ENCODE peak calls at places on chromosomes 13 and 19, in nine cellular contexts. K is ascending aorta, P is neural progenitor cell, W is psoas muscle, J is A549, N is hepatocyte, C is ovary, G is IMR-90, Y is astrocyte. E is an unnamed sample. For H3K4me1, the result is how much of the 10 kb centered on the place peaks cover.

GRCh38 chr13:41199526-41199925 is 5.2 kb upstream of the KBTBD7 start:
- DNase-seq in C (no peak), W (no peak), N (no peak), Y (no peak), P (no peak), K (no peak), G (no peak), J (no peak), E (no peak)

GRCh38 chr13:75226755-75227435 is 255.1 kb downstream of the TBC1D4 start:
- DNase-seq in K (no peak), C (no peak), Y (peak), G (peak), W (no peak), N (no peak), J (peak), P (no peak), E (peak)

GRCh38 chr19:45645068-45645630 is 6.0 kb upstream of the EML2 start:
- DNase-seq in N (no peak), C (no peak), W (peak), G (no peak), P (no peak), K (no peak), Y (no peak), J (no peak), E (no peak)

GRCh38 chr19:55687281-55688172 is 12.5 kb downstream of the EPN1 start:
- DNase-seq in J (no peak), P (no peak), G (no peak), N (no peak), Y (no peak), W (peak), K (no peak), C (no peak), E (no peak)

GRCh38 chr13:31111136-31111535 is 50.6 kb downstream of the HSPH1 start:
- DNase-seq in Y (peak), G (peak), C (no peak), P (no peak), W (no peak), N (no peak), J (no peak), K (no peak), E (no peak)

GRCh38 chr13:40777166-40777956 is 6.4 kb upstream of the MRPS31 start:
- DNase-seq in J (peak), K (no peak), W (no peak), C (no peak), N (peak), G (peak), Y (peak), P (peak), E (peak)

GRCh38 chr19:33431986-33432385 is 58.5 kb downstream of the CEBPG start:
- DNase-seq in Y (no peak), K (no peak), G (no peak), P (no peak), C (no peak), W (no peak), N (no peak), J (no peak), E (no peak)

GRCh38 chr13:114047358-114047881 is 73.5 kb upstream of the C13orf46 start:
- DNase-seq in K (no peak), N (no peak), J (no peak), W (no peak), Y (peak), G (peak), P (no peak), C (peak), E (peak)

GRCh38 chr13:111587249-111587648 is 266.8 kb downstream of the TEX29 start:
- DNase-seq in Y (no peak), J (no peak), W (no peak), P (no peak), K (no peak), N (no peak), C (no peak), G (no peak), E (no peak)

GRCh38 chr19:45643024-45643926 is 4.1 kb upstream of the EML2 start:
- DNase-seq in J (peak), G (peak), P (peak), W (peak), N (peak), C (peak), Y (peak), K (peak), E (peak)

GRCh38 chr13:34076319-34076718 is 258.4 kb downstream of the RFC3 start:
- DNase-seq in W (no peak), Y (peak), J (no peak), K (no peak), N (no peak), P (no peak), G (no peak), C (no peak), E (no peak)

GRCh38 chr19:35899547-35900214 is 659 bp downstream of the NFKBID start:
- DNase-seq in P (peak), K (peak), J (peak), G (peak), W (peak), Y (peak), N (peak), C (peak), E (peak)

GRCh38 chr19:49224856-49225255 is 67.3 kb downstream of the TRPM4 start:
- DNase-seq in C (no peak), J (peak), W (no peak), N (peak), G (peak), K (no peak), P (peak), Y (peak), E (peak)

GRCh38 chr13:77779461-77780272 is 82.2 kb downstream of the SLAIN1 start:
- DNase-seq in P (peak), K (no peak), C (no peak), Y (peak), J (peak), W (no peak), G (peak), N (peak), E (peak)

GRCh38 chr19:45470147-45471081 is 2.6 kb downstream of the FOSB start:
- DNase-seq in W (peak), J (peak), Y (peak), P (no peak), K (peak), N (peak), C (peak), G (peak), E (peak)

GRCh38 chr13:27961227-27962085 is 7.7 kb downstream of the CDX2 start:
- DNase-seq in N (peak), C (no peak), P (no peak), G (no peak), K (no peak), W (no peak), Y (no peak), J (no peak), E (no peak)

GRCh38 chr19:54207908-54208783 is 7.5 kb downstream of the RPS9 start:
- DNase-seq in G (peak), J (peak), Y (peak), K (peak), P (no peak), N (peak), C (peak), W (peak), E (peak)

GRCh38 chr13:20263393-20264044 is 31.4 kb upstream of the GJB6 start:
- DNase-seq in K (no peak), G (no peak), J (no peak), W (no peak), C (no peak), Y (no peak), N (peak), P (no peak), E (no peak)

GRCh38 chr13:26132756-26133155 is 80.9 kb upstream of the SHISA2 start:
- DNase-seq in N (no peak), G (peak), C (no peak), K (no peak), P (peak), J (no peak), W (no peak), Y (peak), E (peak)

GRCh38 chr19:49546825-49547565 is 19.2 kb downstream of the RCN3 start:
- DNase-seq in N (peak), C (peak), P (peak), K (peak), Y (peak), G (peak), W (no peak), J (peak), E (peak)

GRCh38 chr13:57630661-57631606 is 610 bp upstream of the PCDH17 start:
- DNase-seq in Y (peak), W (no peak), C (no peak), N (peak), P (peak), G (no peak), J (no peak), K (peak), E (peak)

DNA sequence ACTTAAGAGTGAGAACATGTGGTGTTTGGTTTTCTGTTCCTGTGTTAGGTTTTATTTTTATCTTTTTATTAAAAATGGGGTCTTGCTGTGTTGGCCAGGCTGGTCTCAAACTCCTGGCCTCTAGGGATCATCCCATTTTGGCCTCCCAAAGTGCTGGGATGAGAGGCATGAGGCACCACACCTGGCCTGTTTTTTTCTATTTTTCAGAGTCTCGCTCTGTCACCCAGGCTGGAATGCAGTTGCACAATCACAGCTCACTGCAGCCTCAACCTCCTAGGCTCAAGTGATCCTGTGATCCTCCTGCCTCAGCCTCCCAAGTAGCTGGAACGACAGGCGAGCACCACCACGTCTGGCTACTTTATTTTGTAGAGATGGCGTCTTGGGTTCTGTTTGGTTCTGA is 7.6 kb downstream of the ZNF574 start:
- DNase-seq in P (no peak), W (no peak), J (no peak), K (no peak), G (no peak), Y (no peak), N (no peak), C (no peak), E (no peak)
- TF ChIP-seq CTCF in P (no peak), W (no peak), J (no peak), K (no peak), G (no peak), Y (no peak), N (no peak), C (no peak), E (no peak)

GRCh38 chr19:13095393-13095784 is 7.3 kb downstream of the LYL1 start:
- DNase-seq in P (peak), C (peak), Y (no peak), W (no peak), J (no peak), G (no peak), N (no peak), K (peak), E (no peak)
- H3K4me1 ChIP-seq in P (under half), C (under half), Y (under half), W (under half), J (half or more), G (under half), N (half or more), K (under half), E (under half)

DNA sequence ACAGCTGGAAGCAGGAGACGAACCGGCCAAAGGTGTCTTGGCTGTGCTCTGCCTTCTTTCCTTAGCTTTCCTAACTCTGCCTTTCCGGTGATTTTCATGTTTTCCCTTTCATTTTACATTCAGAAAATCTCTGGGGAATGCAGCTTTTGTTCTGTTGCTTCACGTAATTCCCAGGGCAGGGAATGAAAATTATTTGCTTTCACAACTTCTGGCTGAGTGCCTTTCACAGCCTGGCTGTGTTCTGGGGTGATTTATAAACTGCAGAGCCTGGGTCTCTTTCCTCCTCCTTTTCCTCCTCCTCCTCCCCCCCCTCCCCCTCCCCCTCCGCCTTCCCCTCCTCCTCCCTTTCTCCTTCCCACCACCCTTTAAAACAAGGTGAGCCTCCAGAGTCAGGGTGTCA is 84.3 kb downstream of the RNASEH2B start:
- DNase-seq in P (no peak), C (no peak), J (no peak), K (no peak), W (peak), N (no peak), Y (no peak), G (no peak), E (no peak)
- H3K27ac ChIP-seq in P (no peak), C (no peak), J (no peak), K (peak), W (no peak), N (no peak), Y (no peak), G (no peak), E (no peak)

GRCh38 chr19:18661346-18661745 is 22.1 kb upstream of the CRTC1 start:
- DNase-seq in G (no peak), W (no peak), N (no peak), K (no peak), C (no peak), P (no peak), J (no peak), Y (no peak), E (no peak)
- TF ChIP-seq CTCF in G (no peak), W (no peak), N (no peak), K (no peak), C (no peak), P (no peak), J (no peak), Y (no peak), E (no peak)

E was measured in fibroblast of lung.